ENCODE peak calls at places on chromosomes 16 and 17, in nine cellular contexts. X, R, N, H, P, C, F, J and O are unnamed samples.

GRCh38 chr17:50280801-50281441 is 6.7 kb downstream of the TMEM92 start:
- DNase-seq in X (no peak), N (no peak), R (no peak), J (no peak), F (no peak), H (no peak), P (no peak), C (no peak), O (no peak)

GRCh38 chr16:79299154-79299799 is 301.3 kb downstream of the MAF start:
- DNase-seq in H (no peak), N (no peak), X (no peak), F (no peak), J (no peak), P (no peak), C (no peak), R (no peak), O (no peak)

GRCh38 chr17:63497708-63498483 is 21.0 kb downstream of the ACE start:
- DNase-seq in J (no peak), H (no peak), P (peak; percentile 2), C (no peak), F (no peak), N (no peak), X (no peak), R (peak; percentile 25), O (peak; percentile 24)

GRCh38 chr17:1252203-1252608 is 18.0 kb upstream of the BHLHA9 start:
- DNase-seq in H (no peak), X (no peak), J (no peak), C (no peak), F (no peak), P (peak; percentile 91), N (no peak), R (no peak), O (no peak)

GRCh38 chr17:68771867-68772515 is 170.8 kb upstream of the FAM20A start:
- DNase-seq in X (peak; percentile 65), C (peak; percentile 91), F (no peak), J (no peak), P (peak; percentile 23), N (peak; percentile 22), R (peak; percentile 62), H (peak; percentile 30), O (peak; percentile 62)

GRCh38 chr17:41544497-41544896 is 16.4 kb upstream of the KRT19 start:
- DNase-seq in J (no peak), F (no peak), C (no peak), H (peak; percentile 85), X (no peak), N (no peak), P (peak; percentile 43), R (no peak), O (no peak)

GRCh38 chr17:41624208-41625101 is at the start of gene KRT17:
- DNase-seq in N (no peak), J (no peak), P (no peak), F (no peak), H (no peak), C (no peak), X (peak; percentile 82), R (no peak), O (no peak)

GRCh38 chr16:53105565-53105964 is 50.8 kb downstream of the CHD9 start:
- DNase-seq in C (no peak), P (no peak), J (no peak), N (no peak), R (no peak), H (no peak), X (no peak), F (no peak), O (no peak)

GRCh38 chr16:30011505-30012480 is 966 bp upstream of the DOC2A start:
- DNase-seq in H (no peak), X (no peak), R (no peak), P (no peak), N (no peak), F (no peak), J (no peak), C (no peak), O (no peak)

GRCh38 chr16:11301645-11302513 is 20.7 kb upstream of the PRM1 start:
- DNase-seq in R (no peak), N (no peak), P (no peak), X (no peak), F (no peak), H (no peak), J (no peak), C (no peak), O (no peak)

GRCh38 chr17:48735057-48735341 is 6.4 kb upstream of the HOXB13 start:
- DNase-seq in H (no peak), F (no peak), P (no peak), N (no peak), J (no peak), X (no peak), R (no peak), C (no peak), O (no peak)

GRCh38 chr17:57927048-57927723 is 28.0 kb downstream of the CUEDC1 start:
- DNase-seq in N (no peak), R (no peak), J (peak; percentile 47), C (peak; percentile 64), H (no peak), X (peak; percentile 83), P (no peak), F (no peak), O (no peak)

GRCh38 chr17:7393613-7394451 is 493 bp downstream of the PLSCR3 start:
- DNase-seq in P (peak; percentile 84), R (no peak), C (peak; percentile 25), H (peak; percentile 17), J (no peak), N (peak; percentile 69), F (no peak), X (peak; percentile 14), O (no peak)

GRCh38 chr16:57297856-57298255 is 13.4 kb upstream of the PLLP start:
- DNase-seq in H (no peak), J (no peak), P (no peak), C (no peak), X (no peak), R (no peak), F (no peak), N (peak; percentile 50), O (no peak)

GRCh38 chr17:51152766-51153209 is 571 bp upstream of the NME1 start:
- DNase-seq in J (no peak), P (peak; percentile 43), C (peak; percentile 35), H (peak; percentile 40), F (no peak), N (peak; percentile 13), X (peak; percentile 20), R (no peak), O (no peak)

GRCh38 chr16:66335704-66336329 is 30.7 kb upstream of the CDH5 start:
- DNase-seq in R (peak; percentile 53), H (no peak), P (peak; percentile 92), C (peak; percentile 89), X (peak; percentile 71), F (no peak), J (no peak), N (no peak), O (no peak)

GRCh38 chr16:80627108-80627507 is 86.3 kb downstream of the DYNLRB2 start:
- DNase-seq in X (no peak), C (no peak), P (no peak), R (no peak), F (no peak), N (no peak), H (no peak), J (no peak), O (no peak)

GRCh38 chr16:86604436-86605220 is 26.3 kb downstream of the FOXL1 start:
- DNase-seq in N (peak; percentile 56), J (no peak), F (no peak), H (no peak), X (no peak), C (no peak), R (no peak), P (no peak), O (no peak)

GRCh38 chr17:56658648-56659047 is 65.1 kb downstream of the NOG start:
- DNase-seq in F (no peak), P (no peak), C (no peak), N (no peak), J (no peak), H (no peak), X (peak; percentile 26), R (no peak), O (no peak)

GRCh38 chr16:71895679-71896385 is 501 bp downstream of the IST1 start:
- DNase-seq in P (no peak), J (no peak), H (no peak), N (peak; percentile 40), R (peak; percentile 25), F (peak; percentile 49), C (peak; percentile 67), X (peak; percentile 42), O (no peak)

GRCh38 chr16:85898521-85899442 is at the start of gene IRF8:
- DNase-seq in F (peak; percentile 88), X (no peak), N (peak; percentile 75), J (no peak), C (peak; percentile 47), H (peak; percentile 59), P (peak; percentile 62), R (peak; percentile 87), O (no peak)

GRCh38 chr16:85310868-85311585 is 198.8 kb upstream of the CIBAR2 start:
- DNase-seq in H (no peak), N (peak; percentile 53), J (no peak), X (no peak), R (no peak), P (no peak), C (no peak), F (no peak), O (no peak)

GRCh38 chr16:1763521-1764511 is 7.5 kb downstream of the NME3 start:
- DNase-seq in J (no peak), F (no peak), P (no peak), R (peak; percentile 40), C (no peak), X (no peak), H (no peak), N (no peak), O (no peak)

GRCh38 chr17:67137026-67137370 is 92.6 kb downstream of the CACNG1 start:
- DNase-seq in R (no peak), C (no peak), N (no peak), P (no peak), X (no peak), F (no peak), J (no peak), H (no peak), O (no peak)

GRCh38 chr17:13518271-13519000 is 83.3 kb downstream of the HS3ST3A1 start:
- DNase-seq in F (no peak), P (no peak), J (peak; percentile 14), C (peak; percentile 59), X (peak; percentile 63), R (no peak), N (no peak), H (no peak), O (no peak)

GRCh38 chr16:23398987-23399805 is 53.8 kb downstream of the COG7 start:
- DNase-seq in J (no peak), R (no peak), C (no peak), F (peak; percentile 63), H (no peak), N (no peak), P (no peak), X (no peak), O (no peak)

GRCh38 chr17:40313660-40314556 is 4.9 kb downstream of the RARA start:
- DNase-seq in H (no peak), R (no peak), C (no peak), J (no peak), N (no peak), X (no peak), F (peak; percentile 46), P (peak; percentile 93), O (no peak)

GRCh38 chr17:46895171-46895570 is 27.8 kb upstream of the GOSR2 start:
- DNase-seq in F (no peak), R (no peak), X (no peak), J (no peak), H (no peak), P (no peak), C (no peak), N (no peak), O (no peak)

GRCh38 chr16:11708421-11708820 is 34.2 kb downstream of the TXNDC11 start:
- DNase-seq in R (no peak), X (no peak), P (no peak), C (peak; percentile 47), N (no peak), F (no peak), J (no peak), H (no peak), O (no peak)

GRCh38 chr16:87955302-87956168 is 4.3 kb downstream of the BANP start:
- DNase-seq in R (no peak), X (no peak), C (no peak), J (no peak), F (no peak), N (no peak), P (no peak), H (no peak), O (no peak)

GRCh38 chr17:12070561-12070960 is 49.9 kb downstream of the MAP2K4 start:
- DNase-seq in J (peak; percentile 45), N (no peak), P (no peak), C (peak; percentile 81), R (no peak), X (peak; percentile 48), F (no peak), H (no peak), O (no peak)